ENCODE peak calls at places on chromosomes 2 and 18, in ten cellular contexts. One of them, this sample, is unnamed.

GRCh38 chr18:48408111-48408726 is 964 bp downstream of the ZBTB7C start:
- DNase-seq in activated naive CD4-positive, alpha-beta T cell treated with Interleukin-2 at 50 U/mL for 16 hours: no peak
- DNase-seq in NCI-H1417: peak; percentile 66
- DNase-seq in mesenteric fat pad: no peak
- DNase-seq in smooth muscle cell of the brain vasculature: no peak
- DNase-seq in amygdala: no peak
- DNase-seq in NCI-H446 treated with DMSO at 0.1 percent for 48 hours: no peak
- DNase-seq in left kidney: peak; percentile 47
- DNase-seq in activated CD8-positive, alpha-beta memory T cell treated with anti-CD3 and anti-CD28 coated beads for 1 hour: no peak
- DNase-seq in NCI-H345: no peak
- DNase-seq in this sample: peak; percentile 67

GRCh38 chr18:1846640-1847039 is 724.7 kb downstream of the METTL4 start:
- DNase-seq in activated CD8-positive, alpha-beta memory T cell treated with anti-CD3 and anti-CD28 coated beads for 1 hour: no peak
- DNase-seq in NCI-H446 treated with DMSO at 0.1 percent for 48 hours: no peak
- DNase-seq in activated naive CD4-positive, alpha-beta T cell treated with Interleukin-2 at 50 U/mL for 16 hours: no peak
- DNase-seq in amygdala: no peak
- DNase-seq in left kidney: no peak
- DNase-seq in smooth muscle cell of the brain vasculature: no peak
- DNase-seq in NCI-H1417: no peak
- DNase-seq in mesenteric fat pad: no peak
- DNase-seq in NCI-H345: no peak
- DNase-seq in this sample: no peak

GRCh38 chr18:52422985-52423601 is 83.1 kb downstream of the DCC start:
- DNase-seq in NCI-H345: peak; percentile 22
- DNase-seq in smooth muscle cell of the brain vasculature: no peak
- DNase-seq in left kidney: peak; percentile 43
- DNase-seq in NCI-H1417: peak; percentile 63
- DNase-seq in amygdala: no peak
- DNase-seq in activated naive CD4-positive, alpha-beta T cell treated with Interleukin-2 at 50 U/mL for 16 hours: no peak
- DNase-seq in NCI-H446 treated with DMSO at 0.1 percent for 48 hours: peak; percentile 61
- DNase-seq in activated CD8-positive, alpha-beta memory T cell treated with anti-CD3 and anti-CD28 coated beads for 1 hour: no peak
- DNase-seq in mesenteric fat pad: no peak
- DNase-seq in this sample: no peak

GRCh38 chr2:20424300-20425290 is 22.3 kb upstream of the RHOB start:
- DNase-seq in mesenteric fat pad: peak; percentile 88
- DNase-seq in activated CD8-positive, alpha-beta memory T cell treated with anti-CD3 and anti-CD28 coated beads for 1 hour: no peak
- DNase-seq in smooth muscle cell of the brain vasculature: no peak
- DNase-seq in amygdala: peak; percentile 60
- DNase-seq in left kidney: peak; percentile 18
- DNase-seq in activated naive CD4-positive, alpha-beta T cell treated with Interleukin-2 at 50 U/mL for 16 hours: no peak
- DNase-seq in NCI-H1417: no peak
- DNase-seq in NCI-H446 treated with DMSO at 0.1 percent for 48 hours: no peak
- DNase-seq in NCI-H345: no peak
- DNase-seq in this sample: no peak

GRCh38 chr2:96501471-96501874 is 3.7 kb downstream of the NEURL3 start:
- DNase-seq in NCI-H446 treated with DMSO at 0.1 percent for 48 hours: no peak
- DNase-seq in left kidney: no peak
- DNase-seq in amygdala: no peak
- DNase-seq in NCI-H345: no peak
- DNase-seq in activated naive CD4-positive, alpha-beta T cell treated with Interleukin-2 at 50 U/mL for 16 hours: no peak
- DNase-seq in activated CD8-positive, alpha-beta memory T cell treated with anti-CD3 and anti-CD28 coated beads for 1 hour: no peak
- DNase-seq in NCI-H1417: no peak
- DNase-seq in mesenteric fat pad: no peak
- DNase-seq in smooth muscle cell of the brain vasculature: no peak
- DNase-seq in this sample: no peak

GRCh38 chr2:9232886-9233285 is 26.3 kb downstream of the ASAP2 start:
- DNase-seq in NCI-H345: no peak
- DNase-seq in NCI-H446 treated with DMSO at 0.1 percent for 48 hours: no peak
- DNase-seq in activated CD8-positive, alpha-beta memory T cell treated with anti-CD3 and anti-CD28 coated beads for 1 hour: no peak
- DNase-seq in activated naive CD4-positive, alpha-beta T cell treated with Interleukin-2 at 50 U/mL for 16 hours: no peak
- DNase-seq in left kidney: no peak
- DNase-seq in amygdala: no peak
- DNase-seq in NCI-H1417: peak; percentile 30
- DNase-seq in smooth muscle cell of the brain vasculature: no peak
- DNase-seq in mesenteric fat pad: no peak
- DNase-seq in this sample: peak; percentile 18

GRCh38 chr2:236552586-236552985 is 17.0 kb upstream of the ACKR3 start:
- DNase-seq in mesenteric fat pad: no peak
- DNase-seq in amygdala: no peak
- DNase-seq in activated naive CD4-positive, alpha-beta T cell treated with Interleukin-2 at 50 U/mL for 16 hours: no peak
- DNase-seq in smooth muscle cell of the brain vasculature: no peak
- DNase-seq in NCI-H1417: no peak
- DNase-seq in NCI-H345: no peak
- DNase-seq in activated CD8-positive, alpha-beta memory T cell treated with anti-CD3 and anti-CD28 coated beads for 1 hour: no peak
- DNase-seq in NCI-H446 treated with DMSO at 0.1 percent for 48 hours: no peak
- DNase-seq in left kidney: no peak
- DNase-seq in this sample: no peak

GRCh38 chr2:167122389-167122788 is 234.1 kb downstream of the XIRP2 start:
- DNase-seq in amygdala: no peak
- DNase-seq in mesenteric fat pad: no peak
- DNase-seq in NCI-H1417: no peak
- DNase-seq in NCI-H446 treated with DMSO at 0.1 percent for 48 hours: no peak
- DNase-seq in activated CD8-positive, alpha-beta memory T cell treated with anti-CD3 and anti-CD28 coated beads for 1 hour: no peak
- DNase-seq in activated naive CD4-positive, alpha-beta T cell treated with Interleukin-2 at 50 U/mL for 16 hours: no peak
- DNase-seq in smooth muscle cell of the brain vasculature: no peak
- DNase-seq in NCI-H345: no peak
- DNase-seq in left kidney: no peak
- DNase-seq in this sample: no peak

GRCh38 chr2:38509322-38509946 is 93.3 kb downstream of the HNRNPLL start:
- DNase-seq in mesenteric fat pad: no peak
- DNase-seq in NCI-H1417: no peak
- DNase-seq in NCI-H446 treated with DMSO at 0.1 percent for 48 hours: peak; percentile 23
- DNase-seq in smooth muscle cell of the brain vasculature: no peak
- DNase-seq in activated CD8-positive, alpha-beta memory T cell treated with anti-CD3 and anti-CD28 coated beads for 1 hour: no peak
- DNase-seq in activated naive CD4-positive, alpha-beta T cell treated with Interleukin-2 at 50 U/mL for 16 hours: no peak
- DNase-seq in left kidney: no peak
- DNase-seq in amygdala: no peak
- DNase-seq in NCI-H345: no peak
- DNase-seq in this sample: no peak

GRCh38 chr2:203646266-203646864 is 60.1 kb upstream of the CD28 start:
- DNase-seq in smooth muscle cell of the brain vasculature: no peak
- DNase-seq in NCI-H446 treated with DMSO at 0.1 percent for 48 hours: no peak
- DNase-seq in NCI-H345: no peak
- DNase-seq in activated CD8-positive, alpha-beta memory T cell treated with anti-CD3 and anti-CD28 coated beads for 1 hour: no peak
- DNase-seq in left kidney: no peak
- DNase-seq in activated naive CD4-positive, alpha-beta T cell treated with Interleukin-2 at 50 U/mL for 16 hours: no peak
- DNase-seq in mesenteric fat pad: no peak
- DNase-seq in amygdala: no peak
- DNase-seq in NCI-H1417: no peak
- DNase-seq in this sample: peak; percentile 79

GRCh38 chr2:119455066-119455718 is 23.5 kb downstream of the TMEM37 start:
- DNase-seq in NCI-H345: no peak
- DNase-seq in amygdala: no peak
- DNase-seq in activated CD8-positive, alpha-beta memory T cell treated with anti-CD3 and anti-CD28 coated beads for 1 hour: no peak
- DNase-seq in smooth muscle cell of the brain vasculature: no peak
- DNase-seq in NCI-H1417: no peak
- DNase-seq in activated naive CD4-positive, alpha-beta T cell treated with Interleukin-2 at 50 U/mL for 16 hours: no peak
- DNase-seq in left kidney: no peak
- DNase-seq in mesenteric fat pad: no peak
- DNase-seq in NCI-H446 treated with DMSO at 0.1 percent for 48 hours: no peak
- DNase-seq in this sample: no peak